ENCODE peak calls at places on chromosomes 4 and X, in nine cellular contexts. R, L, F, B, Z, G, X, P and W are unnamed samples.

GRCh38 chrX:22686138-22686541 is 313.6 kb upstream of the DDX53 start:
- DNase-seq in R (no peak), L (no peak), F (no peak), B (no peak), Z (no peak), G (peak), X (no peak), P (no peak), W (no peak)

GRCh38 chr4:67762091-67762490 is 7.9 kb upstream of the GNRHR start:
- DNase-seq in R (no peak), L (peak), F (no peak), B (no peak), Z (no peak), G (no peak), X (no peak), P (no peak), W (no peak)

GRCh38 chrX:49249071-49249470 is 13.8 kb downstream of the CCDC22 start:
- DNase-seq in R (no peak), L (no peak), F (no peak), B (no peak), Z (no peak), G (no peak), X (no peak), P (no peak), W (no peak)

GRCh38 chr4:129972257-129972656 is 876.3 kb downstream of the C4orf33 start:
- DNase-seq in R (no peak), L (no peak), F (no peak), B (no peak), Z (no peak), G (no peak), X (no peak), P (no peak), W (no peak)

GRCh38 chr4:14807857-14808256 is 194.4 kb upstream of the CPEB2 start:
- DNase-seq in R (no peak), L (no peak), F (no peak), B (no peak), Z (no peak), G (no peak), X (no peak), P (no peak), W (no peak)

GRCh38 chrX:16797358-16797757 is 11.1 kb downstream of the TXLNG start:
- DNase-seq in R (no peak), L (no peak), F (no peak), B (no peak), Z (no peak), G (no peak), X (no peak), P (no peak), W (no peak)

GRCh38 chr4:80101086-80101767 is 28.2 kb upstream of the ANTXR2 start:
- DNase-seq in R (no peak), L (no peak), F (no peak), B (no peak), Z (peak), G (no peak), X (no peak), P (no peak), W (no peak)

GRCh38 chr4:81492596-81492995 is 20.9 kb upstream of the RASGEF1B start:
- DNase-seq in R (no peak), L (no peak), F (no peak), B (no peak), Z (no peak), G (no peak), X (no peak), P (no peak), W (no peak)

GRCh38 chr4:120156115-120156718 is 89.6 kb upstream of the MAD2L1 start:
- DNase-seq in R (no peak), L (peak), F (peak), B (no peak), Z (peak), G (no peak), X (peak), P (no peak), W (peak)

GRCh38 chr4:128565565-128566186 is 243.8 kb upstream of the JADE1 start:
- DNase-seq in R (no peak), L (no peak), F (peak), B (peak), Z (peak), G (no peak), X (no peak), P (no peak), W (no peak)